ENCODE peak calls at places on chromosomes 11 and 22, in four cellular contexts. One of them, this sample, is unnamed.

GRCh38 chr22:39773976-39774539 is 119.5 kb downstream of the ENTHD1 start:
- DNase-seq in HepG2: no peak
- DNase-seq in GM12878: peak; percentile 73
- DNase-seq in A549: no peak
- DNase-seq in this sample: peak; percentile 39

GRCh38 chr22:41366323-41367014 is 15.3 kb upstream of the TEF start:
- DNase-seq in A549: no peak
- DNase-seq in HepG2: no peak
- DNase-seq in GM12878: no peak
- DNase-seq in this sample: no peak

GRCh38 chr22:46162285-46162684 is 12.0 kb downstream of the PPARA start:
- DNase-seq in A549: no peak
- DNase-seq in GM12878: no peak
- DNase-seq in HepG2: no peak
- DNase-seq in this sample: no peak

GRCh38 chr22:29385748-29386147 is 2.6 kb downstream of the AP1B1 start:
- DNase-seq in GM12878: peak; percentile 64
- DNase-seq in A549: no peak
- DNase-seq in HepG2: no peak
- DNase-seq in this sample: no peak

GRCh38 chr22:30212363-30212995 is 34.1 kb downstream of the LIF start:
- DNase-seq in A549: peak; percentile 81
- DNase-seq in GM12878: no peak
- DNase-seq in HepG2: peak; percentile 96
- DNase-seq in this sample: no peak

GRCh38 chr22:35345808-35346505 is 34.9 kb upstream of the HMOX1 start:
- DNase-seq in GM12878: no peak
- DNase-seq in A549: no peak
- DNase-seq in HepG2: no peak
- DNase-seq in this sample: no peak

GRCh38 chr11:7595016-7595869 is 78.1 kb downstream of the CYB5R2 start:
- DNase-seq in HepG2: no peak
- DNase-seq in GM12878: no peak
- DNase-seq in A549: no peak
- DNase-seq in this sample: no peak

GRCh38 chr11:78699606-78700005 is 124.9 kb upstream of the NARS2 start:
- DNase-seq in GM12878: no peak
- DNase-seq in A549: no peak
- DNase-seq in HepG2: no peak
- DNase-seq in this sample: no peak

GRCh38 chr11:114359342-114359741 is 41.0 kb downstream of the C11orf71 start:
- DNase-seq in HepG2: no peak
- DNase-seq in GM12878: no peak
- DNase-seq in A549: no peak
- DNase-seq in this sample: no peak

GRCh38 chr11:102794382-102794781 is 3.6 kb downstream of the MMP1 start:
- DNase-seq in HepG2: peak; percentile 44
- DNase-seq in A549: peak; percentile 21
- DNase-seq in GM12878: no peak
- DNase-seq in this sample: peak; percentile 22

GRCh38 chr22:28799834-28800307 is 498 bp downstream of the XBP1 start:
- DNase-seq in A549: no peak
- DNase-seq in HepG2: no peak
- DNase-seq in GM12878: no peak
- DNase-seq in this sample: peak; percentile 59

GRCh38 chr22:29260601-29261315 is 7.0 kb downstream of the RHBDD3 start:
- DNase-seq in A549: no peak
- DNase-seq in HepG2: no peak
- DNase-seq in GM12878: no peak
- DNase-seq in this sample: no peak

GRCh38 chr11:134687548-134687947 is 275.5 kb upstream of the B3GAT1 start:
- DNase-seq in A549: no peak
- DNase-seq in GM12878: no peak
- DNase-seq in HepG2: no peak
- DNase-seq in this sample: no peak

GRCh38 chr22:49761836-49762235 is 65.8 kb downstream of the BRD1 start:
- DNase-seq in HepG2: no peak
- DNase-seq in A549: no peak
- DNase-seq in GM12878: no peak
- DNase-seq in this sample: no peak

GRCh38 chr11:109192864-109193263 is 229.1 kb upstream of the C11orf87 start:
- DNase-seq in A549: no peak
- DNase-seq in GM12878: no peak
- DNase-seq in HepG2: no peak
- DNase-seq in this sample: no peak

GRCh38 chr11:122656073-122656630 is 630 bp downstream of the UBASH3B start:
- DNase-seq in A549: peak; percentile 56
- DNase-seq in HepG2: no peak
- DNase-seq in GM12878: no peak
- DNase-seq in this sample: peak; percentile 19

GRCh38 chr11:63762662-63763505 is 5.7 kb downstream of the ZFTA start:
- DNase-seq in HepG2: no peak
- DNase-seq in A549: no peak
- DNase-seq in GM12878: no peak
- DNase-seq in this sample: no peak

GRCh38 chr22:50072714-50073538 is 12.3 kb downstream of the MLC1 start:
- DNase-seq in GM12878: no peak
- DNase-seq in HepG2: no peak
- DNase-seq in A549: no peak
- DNase-seq in this sample: no peak

GRCh38 chr11:47215366-47215925 is 672 bp downstream of the DDB2 start:
- DNase-seq in HepG2: peak; percentile 48
- DNase-seq in GM12878: peak; percentile 32
- DNase-seq in A549: peak; percentile 45
- DNase-seq in this sample: peak; percentile 4

GRCh38 chr11:11993814-11994213 is 14.6 kb downstream of the DKK3 start:
- DNase-seq in A549: peak; percentile 75
- DNase-seq in GM12878: no peak
- DNase-seq in HepG2: no peak
- DNase-seq in this sample: peak; percentile 25

GRCh38 chr22:21652010-21652546 is 10.0 kb downstream of the SDF2L1 start:
- DNase-seq in A549: peak; percentile 88
- DNase-seq in HepG2: peak; percentile 84
- DNase-seq in GM12878: peak; percentile 51
- DNase-seq in this sample: peak; percentile 100

DNA sequence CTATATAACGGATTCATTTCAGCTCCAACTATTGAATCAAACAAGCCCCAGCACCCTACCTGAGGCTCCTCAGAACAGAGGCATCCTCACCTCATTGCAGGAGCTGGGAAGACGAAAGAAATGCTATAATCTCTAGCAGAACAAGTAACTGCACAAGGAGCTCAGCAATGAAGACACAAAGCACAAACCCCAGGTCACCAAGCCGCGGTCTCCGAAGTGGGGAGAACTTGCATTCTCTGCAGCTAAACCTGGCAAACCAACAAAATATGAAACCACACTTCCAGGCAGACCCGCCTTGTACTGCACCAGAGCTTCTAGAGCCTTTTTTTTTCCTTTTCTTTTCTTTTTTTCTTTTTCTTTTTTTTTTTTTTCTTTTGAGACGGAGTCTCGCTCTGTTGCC is 21.8 kb upstream of the CD5 start:
- DNase-seq in HepG2: no peak
- DNase-seq in A549: no peak
- DNase-seq in GM12878: no peak
- DNase-seq in this sample: no peak
- TF ChIP-seq USF2 in HepG2: no peak
- TF ChIP-seq USF2 in A549: no peak
- TF ChIP-seq USF2 in GM12878: no peak
- TF ChIP-seq USF2 in this sample: no peak

DNA sequence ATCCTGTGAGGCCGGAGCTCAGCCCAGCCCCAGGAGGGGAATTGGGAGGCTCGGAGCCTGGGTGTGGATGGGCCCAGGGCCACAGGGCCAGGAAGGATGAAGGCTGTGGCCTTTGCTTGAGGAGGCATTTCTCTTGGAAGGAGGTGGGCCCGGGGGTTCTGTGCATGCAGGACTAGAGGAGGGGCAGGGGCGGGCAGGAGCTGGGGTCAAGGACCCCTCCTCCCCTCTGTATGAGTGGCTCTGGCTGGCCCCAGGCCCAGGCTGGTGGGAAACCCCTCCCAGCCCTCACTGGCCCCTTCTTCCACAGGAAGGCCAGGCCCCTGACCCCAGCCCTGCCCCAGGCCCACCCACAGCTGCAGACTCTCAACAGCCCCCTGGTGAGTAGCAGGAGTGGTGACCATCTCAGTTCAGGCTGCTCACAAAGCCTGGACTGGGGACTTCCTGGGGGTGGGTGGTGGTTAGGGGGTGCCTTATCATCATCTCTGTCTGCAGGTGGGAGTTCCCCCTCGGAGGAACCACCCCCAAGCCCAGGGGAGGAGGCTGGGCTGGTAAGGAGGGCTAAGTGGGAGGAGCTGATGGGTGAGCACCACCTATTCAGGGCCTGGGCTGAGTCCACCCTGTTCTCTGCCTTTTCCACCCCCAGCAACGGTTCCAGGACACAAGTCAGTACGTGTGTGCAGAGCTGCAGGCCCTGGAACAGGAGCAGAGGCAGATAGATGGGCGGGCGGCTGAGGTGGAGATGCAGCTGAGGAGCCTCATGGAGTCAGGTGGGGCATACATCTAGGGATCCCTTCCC is 6.0 kb downstream of the KCNK7 start:
- DNase-seq in GM12878: no peak
- DNase-seq in A549: no peak
- DNase-seq in HepG2: no peak
- DNase-seq in this sample: peak; percentile 65
- TF ChIP-seq BHLHE40 in GM12878: peak; percentile 6
- TF ChIP-seq BHLHE40 in A549: no peak
- TF ChIP-seq BHLHE40 in HepG2: no peak
- TF ChIP-seq BHLHE40 in this sample: no peak

DNA sequence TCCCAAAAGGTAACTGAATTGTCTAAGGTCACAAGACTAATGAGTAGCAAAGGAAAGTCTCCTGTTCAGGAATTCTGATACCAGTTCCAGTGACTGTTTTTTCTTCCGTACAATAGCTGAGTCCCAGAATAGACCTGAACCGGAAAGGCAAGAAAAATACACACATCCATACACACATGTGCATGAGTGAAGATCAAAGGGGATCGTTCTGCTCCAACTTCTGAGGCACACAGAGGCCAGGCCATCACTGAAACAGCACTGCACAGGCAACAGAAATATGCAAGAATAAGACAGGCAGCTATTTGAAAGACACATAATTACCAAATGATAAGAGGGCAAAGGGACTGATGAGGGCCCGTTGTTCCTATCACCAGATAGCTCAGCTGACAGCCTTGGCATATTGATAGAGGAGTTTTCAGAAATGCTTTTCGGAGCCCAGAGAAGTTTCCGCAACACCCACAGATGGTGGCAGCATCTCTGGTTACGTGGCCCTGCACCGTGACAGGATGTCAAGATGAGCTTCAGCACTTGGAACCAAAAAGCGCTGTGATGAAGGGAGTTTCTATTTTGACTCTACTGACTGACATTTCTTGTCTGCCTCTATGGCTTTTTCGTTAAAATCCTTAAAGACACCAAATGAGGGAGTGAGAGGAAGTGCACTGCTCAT is 280.6 kb downstream of the LARGE1 start:
- DNase-seq in HepG2: no peak
- DNase-seq in A549: no peak
- DNase-seq in GM12878: no peak
- DNase-seq in this sample: no peak
- TF ChIP-seq CHD2 in HepG2: no peak
- TF ChIP-seq CHD2 in A549: no peak
- TF ChIP-seq CHD2 in GM12878: no peak
- TF ChIP-seq CHD2 in this sample: no peak

GRCh38 chr11:60161766-60162165 is 21.1 kb downstream of the MS4A6A start:
- DNase-seq in A549: no peak
- DNase-seq in HepG2: no peak
- DNase-seq in GM12878: no peak
- DNase-seq in this sample: no peak

GRCh38 chr11:60161107-60161506 is 21.8 kb downstream of the MS4A6A start:
- DNase-seq in GM12878: no peak
- DNase-seq in A549: no peak
- DNase-seq in HepG2: no peak
- DNase-seq in this sample: no peak

GRCh38 chr11:60165946-60166345 is 16.9 kb downstream of the MS4A6A start:
- DNase-seq in A549: no peak
- DNase-seq in GM12878: no peak
- DNase-seq in HepG2: no peak
- DNase-seq in this sample: no peak

GRCh38 chr11:60165538-60165937 is 17.3 kb downstream of the MS4A6A start:
- DNase-seq in HepG2: no peak
- DNase-seq in A549: no peak
- DNase-seq in GM12878: no peak
- DNase-seq in this sample: no peak

DNA sequence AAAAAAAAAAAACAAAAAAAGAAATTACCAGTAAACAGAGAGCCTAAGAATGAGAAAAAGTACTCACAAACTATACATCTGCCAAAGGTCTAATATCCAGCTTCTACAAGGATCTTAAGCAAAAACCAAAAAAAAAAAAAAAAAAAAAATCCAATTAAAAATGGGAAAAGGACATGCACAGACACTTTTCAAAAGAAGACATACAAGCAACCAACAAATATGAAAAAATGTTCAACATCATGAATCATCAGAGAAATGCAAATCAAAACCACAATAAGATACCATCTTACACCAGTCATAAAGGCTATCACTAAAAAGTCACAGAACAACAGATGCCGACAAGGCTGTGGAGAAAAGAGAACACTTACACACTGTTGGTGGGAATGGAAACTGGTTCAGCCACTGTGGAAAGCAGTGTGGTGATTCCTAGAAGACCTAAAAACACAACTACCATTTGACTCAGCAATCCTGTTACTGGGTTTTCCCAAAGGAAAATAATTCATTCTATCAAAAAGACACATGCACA is 18.3 kb downstream of the MS4A6A start:
- DNase-seq in A549: no peak
- DNase-seq in HepG2: no peak
- DNase-seq in GM12878: no peak
- DNase-seq in this sample: no peak
- TF ChIP-seq USF2 in A549: no peak
- TF ChIP-seq USF2 in HepG2: no peak
- TF ChIP-seq USF2 in GM12878: no peak
- TF ChIP-seq USF2 in this sample: no peak

GRCh38 chr11:67264886-67265632 is 1.2 kb upstream of the GRK2 start:
- DNase-seq in HepG2: no peak
- DNase-seq in GM12878: no peak
- DNase-seq in A549: no peak
- DNase-seq in this sample: no peak
- TF ChIP-seq BHLHE40 in HepG2: no peak
- TF ChIP-seq BHLHE40 in GM12878: no peak
- TF ChIP-seq BHLHE40 in A549: no peak
- TF ChIP-seq BHLHE40 in this sample: no peak

This sample was measured in K562.